ENCODE peak calls at places on chromosomes 3 and 15, in four cellular contexts. O is NT2/D1; S is naive thymus-derived CD8-positive, alpha-beta T cell; E is BJ. K is an unnamed sample.

GRCh38 chr3:194212021-194212868 is 76.3 kb downstream of the HES1 start:
- DNase-seq in O (peak), E (no peak), S (no peak), K (no peak)

GRCh38 chr3:134762016-134762415 is 33.0 kb upstream of the EPHB1 start:
- DNase-seq in S (no peak), E (no peak), O (no peak), K (no peak)

GRCh38 chr3:139677341-139678155 is at the start of gene NMNAT3:
- DNase-seq in S (peak), E (no peak), O (peak), K (peak)

GRCh38 chr3:44048196-44048924 is 193.3 kb upstream of the TOPAZ1 start:
- DNase-seq in E (no peak), O (no peak), S (no peak), K (no peak)

GRCh38 chr3:56131976-56132590 is 336.2 kb downstream of the ERC2 start:
- DNase-seq in O (peak), E (peak), S (no peak), K (no peak)

GRCh38 chr3:111738790-111739189 is 120.3 kb upstream of the PHLDB2 start:
- DNase-seq in S (no peak), O (no peak), E (no peak), K (no peak)

GRCh38 chr15:52337198-52337853 is 41.7 kb upstream of the MYO5C start:
- DNase-seq in S (no peak), O (no peak), E (no peak), K (no peak)

GRCh38 chr15:92882697-92883642 is 17.2 kb upstream of the CHD2 start:
- DNase-seq in S (no peak), O (no peak), E (no peak), K (no peak)

GRCh38 chr3:129648331-129648730 is 41.9 kb upstream of the PLXND1 start:
- DNase-seq in E (no peak), O (no peak), S (no peak), K (no peak)

GRCh38 chr3:10594915-10595314 is 89.5 kb upstream of the ATP2B2 start:
- DNase-seq in E (no peak), O (peak), S (peak), K (no peak)

GRCh38 chr3:141388823-141389617 is 20.7 kb downstream of the ZBTB38 start:
- DNase-seq in O (no peak), E (no peak), S (no peak), K (no peak)

GRCh38 chr15:48802867-48803266 is 8.0 kb downstream of the CEP152 start:
- DNase-seq in E (peak), O (no peak), S (no peak), K (no peak)

GRCh38 chr3:193553606-193554005 is 1.1 kb downstream of the ATP13A4 start:
- DNase-seq in S (no peak), O (no peak), E (no peak), K (no peak)

GRCh38 chr3:65277788-65278187 is 590.0 kb upstream of the ADAMTS9 start:
- DNase-seq in O (no peak), S (no peak), E (no peak), K (no peak)

GRCh38 chr15:89196994-89197393 is 24.4 kb downstream of the RLBP1 start:
- DNase-seq in O (no peak), S (peak), E (no peak), K (no peak)

GRCh38 chr3:169453256-169454059 is 210.1 kb downstream of the MECOM start:
- DNase-seq in O (no peak), E (no peak), S (no peak), K (no peak)

GRCh38 chr15:70856884-70857546 is 3.1 kb upstream of the LARP6 start:
- DNase-seq in S (no peak), O (no peak), E (peak), K (peak)

GRCh38 chr3:172305552-172305951 is 142.7 kb downstream of the GHSR start:
- DNase-seq in E (no peak), S (no peak), O (no peak), K (no peak)

GRCh38 chr15:26433060-26433459 is 339.8 kb downstream of the GABRB3 start:
- DNase-seq in O (no peak), E (no peak), S (no peak), K (no peak)

GRCh38 chr3:59759298-59760169 is 709.7 kb upstream of the CFAP20DC start:
- DNase-seq in S (no peak), O (no peak), E (no peak), K (no peak)

GRCh38 chr15:98789020-98789419 is 140.7 kb downstream of the IGF1R start:
- DNase-seq in S (no peak), E (no peak), O (no peak), K (no peak)

GRCh38 chr3:57556459-57557087 is 499 bp downstream of the PDE12 start:
- DNase-seq in S (no peak), O (no peak), E (no peak), K (no peak)

GRCh38 chr15:26887926-26888666 is 21.2 kb downstream of the GABRA5 start:
- DNase-seq in E (no peak), S (no peak), O (no peak), K (no peak)

K was measured in omental fat pad.